ENCODE peak calls at places on chromosomes 2 and 18, in seven cellular contexts. K is AG09319, F is dorsolateral prefrontal cortex, W is omental fat pad, E is B cell, X is fibroblast of mammary gland, S is GM13976. Q is an unnamed sample.

GRCh38 chr18:46939998-46940571 is 22.7 kb downstream of the KATNAL2 start:
- DNase-seq in E (no peak), W (no peak), F (no peak), S (no peak), X (no peak), K (no peak), Q (no peak)

GRCh38 chr2:178796079-178796677 is 11.0 kb downstream of the TTN start:
- DNase-seq in F (no peak), X (peak), W (no peak), E (peak), K (peak), S (peak), Q (peak)

GRCh38 chr2:233037078-233037477 is 4.6 kb downstream of the NEU2 start:
- DNase-seq in X (peak), K (no peak), E (no peak), F (no peak), W (no peak), S (no peak), Q (no peak)

GRCh38 chr2:72887032-72887835 is at the start of gene SPR:
- DNase-seq in E (peak), X (peak), F (peak), K (no peak), W (peak), S (peak), Q (peak)

GRCh38 chr18:63365909-63366269 is 1.1 kb downstream of the KDSR start:
- DNase-seq in X (no peak), W (no peak), K (no peak), S (peak), E (no peak), F (peak), Q (peak)

GRCh38 chr2:54370405-54371104 is 85.6 kb upstream of the SPTBN1 start:
- DNase-seq in K (no peak), E (no peak), S (no peak), X (no peak), W (no peak), F (no peak), Q (no peak)

GRCh38 chr2:217757108-217757463 is 245.7 kb downstream of the TNS1 start:
- DNase-seq in E (no peak), X (no peak), F (no peak), S (no peak), W (no peak), K (no peak), Q (no peak)

GRCh38 chr2:238224636-238225035 is 15.2 kb downstream of the HES6 start:
- DNase-seq in X (no peak), K (no peak), W (no peak), S (peak), E (no peak), F (no peak), Q (no peak)

GRCh38 chr18:30094556-30094955 is 948.0 kb downstream of the DSC3 start:
- DNase-seq in W (no peak), F (no peak), S (no peak), X (peak), K (no peak), E (no peak), Q (no peak)

GRCh38 chr2:61249521-61250071 is 87.6 kb downstream of the C2orf74 start:
- DNase-seq in F (no peak), K (no peak), S (no peak), W (no peak), E (no peak), X (no peak), Q (no peak)

GRCh38 chr18:48777026-48777736 is 173.6 kb downstream of the SMAD7 start:
- DNase-seq in K (no peak), F (peak), E (peak), S (peak), X (peak), W (no peak), Q (peak)

GRCh38 chr2:74179063-74179865 is 585 bp upstream of the MOB1A start:
- DNase-seq in K (no peak), E (no peak), X (no peak), S (no peak), W (no peak), F (no peak), Q (no peak)

GRCh38 chr2:230968921-230969672 is 26.8 kb upstream of the SPATA3 start:
- DNase-seq in X (no peak), S (no peak), E (no peak), K (no peak), F (no peak), W (no peak), Q (no peak)

GRCh38 chr18:7224198-7224597 is 6.7 kb upstream of the LRRC30 start:
- DNase-seq in K (no peak), X (no peak), S (no peak), E (no peak), F (no peak), W (no peak), Q (no peak)

GRCh38 chr2:209960676-209961630 is 41.5 kb upstream of the RPE start:
- DNase-seq in S (peak), K (no peak), W (no peak), E (peak), F (no peak), X (peak), Q (peak)

GRCh38 chr2:133531382-133531781 is 36.9 kb downstream of the NCKAP5 start:
- DNase-seq in X (no peak), S (no peak), E (no peak), F (no peak), W (no peak), K (no peak), Q (no peak)

GRCh38 chr2:88607416-88607815 is 19.8 kb downstream of the EIF2AK3 start:
- DNase-seq in K (no peak), X (no peak), E (no peak), S (no peak), F (no peak), W (no peak), Q (no peak)

GRCh38 chr18:49582579-49582978 is 20.7 kb downstream of the LIPG start:
- DNase-seq in K (no peak), E (no peak), X (peak), F (no peak), W (no peak), S (no peak), Q (no peak)

GRCh38 chr2:195016821-195017220 is 640.2 kb upstream of the SLC39A10 start:
- DNase-seq in E (no peak), S (no peak), K (no peak), W (no peak), F (no peak), X (peak), Q (no peak)

GRCh38 chr2:28274911-28275685 is 117.6 kb upstream of the FOSL2 start:
- DNase-seq in K (peak), X (peak), F (no peak), S (peak), W (no peak), E (no peak), Q (no peak)

GRCh38 chr2:99811544-99811943 is 321.7 kb upstream of the REV1 start:
- DNase-seq in W (no peak), E (no peak), X (peak), S (no peak), K (no peak), F (no peak), Q (no peak)

GRCh38 chr2:175400975-175401374 is 219.5 kb upstream of the ATP5MC3 start:
- DNase-seq in S (no peak), E (no peak), K (no peak), W (no peak), X (no peak), F (no peak), Q (no peak)

GRCh38 chr2:227813562-227814353 is at the start of gene CCL20:
- DNase-seq in X (no peak), E (no peak), F (no peak), K (no peak), W (no peak), S (no peak), Q (no peak)

GRCh38 chr2:41716497-41716896 is 331.3 kb upstream of the PKDCC start:
- DNase-seq in X (no peak), W (no peak), S (no peak), K (no peak), F (no peak), E (no peak), Q (no peak)

GRCh38 chr18:36127866-36128845 is 984 bp downstream of the SLC39A6 start:
- DNase-seq in E (no peak), S (no peak), W (no peak), K (no peak), X (peak), F (no peak), Q (no peak)

GRCh38 chr2:109409347-109410020 is 204.3 kb downstream of the SEPTIN10 start:
- DNase-seq in W (no peak), E (no peak), X (no peak), S (no peak), F (no peak), K (no peak), Q (no peak)

GRCh38 chr2:66805136-66805535 is 370.2 kb downstream of the MEIS1 start:
- DNase-seq in X (no peak), E (no peak), F (no peak), W (no peak), S (no peak), K (no peak), Q (no peak)

GRCh38 chr2:37644191-37644590 is 27.3 kb downstream of the CDC42EP3 start:
- DNase-seq in X (no peak), F (no peak), K (no peak), E (no peak), S (no peak), W (no peak), Q (no peak)

GRCh38 chr18:10973579-10974260 is 175.6 kb downstream of the PIEZO2 start:
- DNase-seq in S (no peak), X (peak), W (no peak), F (no peak), K (no peak), E (no peak), Q (no peak)

GRCh38 chr2:45736757-45737704 is 85.6 kb downstream of the PRKCE start:
- DNase-seq in K (no peak), X (peak), W (no peak), E (no peak), F (peak), S (no peak), Q (no peak)

GRCh38 chr2:202510911-202511310 is 123.9 kb upstream of the FAM117B start:
- DNase-seq in K (no peak), S (no peak), X (peak), E (no peak), F (no peak), W (no peak), Q (no peak)

GRCh38 chr18:28267878-28268625 is 91.1 kb upstream of the CDH2 start:
- DNase-seq in F (no peak), W (no peak), K (no peak), S (no peak), X (peak), E (no peak), Q (no peak)

GRCh38 chr18:48319796-48320638 is 89.2 kb downstream of the ZBTB7C start:
- DNase-seq in X (peak), S (no peak), W (no peak), F (no peak), E (no peak), K (no peak), Q (no peak)

GRCh38 chr2:126518206-126518605 is 137.8 kb upstream of the GYPC start:
- DNase-seq in X (no peak), F (no peak), E (no peak), W (no peak), K (no peak), S (no peak), Q (no peak)

GRCh38 chr18:6106116-6106645 is 210.9 kb upstream of the TMEM200C start:
- DNase-seq in E (no peak), X (no peak), K (no peak), S (no peak), W (no peak), F (no peak), Q (no peak)

GRCh38 chr2:69645026-69645425 is 1.5 kb upstream of the AAK1 start:
- DNase-seq in K (no peak), X (no peak), F (no peak), E (no peak), S (no peak), W (no peak), Q (no peak)

GRCh38 chr2:230602562-230603230 is 109.9 kb upstream of the CAB39 start:
- DNase-seq in F (no peak), S (peak), E (peak), W (no peak), K (no peak), X (no peak), Q (peak)

GRCh38 chr2:45134726-45135125 is 125.5 kb upstream of the SIX2 start:
- DNase-seq in K (no peak), X (peak), W (no peak), E (peak), S (peak), F (no peak), Q (no peak)

GRCh38 chr2:146651361-146651760 is 1193.5 kb upstream of the ACVR2A start:
- DNase-seq in K (no peak), S (no peak), X (peak), F (no peak), W (no peak), E (no peak), Q (no peak)

GRCh38 chr2:50333501-50334228 is 698.3 kb downstream of the NRXN1 start:
- DNase-seq in K (no peak), S (no peak), X (no peak), E (no peak), F (no peak), W (no peak), Q (no peak)
- TF ChIP-seq CTCF in K (no peak), S (no peak), X (no peak), E (no peak), F (no peak), W (no peak), Q (no peak)

GRCh38 chr18:55322176-55322735 is 265.7 kb downstream of the TCF4 start:
- DNase-seq in S (peak), E (peak), F (peak), W (peak), X (peak), K (peak), Q (peak)
- TF ChIP-seq CTCF in S (no peak), E (no peak), F (peak), W (no peak), X (peak), K (peak), Q (no peak)

GRCh38 chr2:127661949-127662510 is 13.3 kb downstream of the LIMS2 start:
- DNase-seq in E (no peak), X (peak), S (no peak), K (no peak), F (no peak), W (no peak), Q (no peak)
- TF ChIP-seq CTCF in E (no peak), X (no peak), S (no peak), K (no peak), F (no peak), W (no peak), Q (no peak)

DNA sequence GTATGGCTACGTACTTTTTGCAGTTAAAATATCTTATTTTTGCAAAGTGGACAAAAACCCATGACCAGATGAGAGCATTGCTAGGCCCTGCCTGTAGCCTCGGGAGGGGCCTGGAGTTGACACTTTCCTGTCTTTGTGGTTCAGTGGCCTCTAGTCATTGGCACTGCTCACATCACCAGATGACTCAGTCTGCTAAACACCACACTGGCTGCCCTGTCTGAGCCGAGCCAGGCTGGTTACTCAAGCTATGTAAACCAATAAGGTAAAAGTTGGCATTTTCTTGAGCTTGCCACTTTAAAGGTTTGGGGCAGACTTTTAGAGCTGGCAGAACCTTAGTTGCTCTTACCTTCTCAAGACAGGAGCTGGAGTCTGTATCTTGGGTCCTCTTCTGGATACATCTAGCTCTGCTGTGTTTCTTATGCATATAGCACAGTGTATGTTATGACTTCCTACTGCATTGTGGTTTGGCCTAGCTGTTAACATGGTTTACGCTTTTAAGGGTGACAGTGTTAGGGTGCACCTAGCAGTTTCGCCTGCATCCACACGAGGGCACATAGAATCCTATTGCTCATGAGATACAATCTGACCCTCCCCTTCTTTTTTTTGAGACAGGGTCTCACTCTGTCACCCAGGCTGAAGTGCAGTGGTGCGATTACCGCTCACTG is 76.4 kb downstream of the AP1S3 start:
- DNase-seq in E (peak), X (peak), K (peak), S (no peak), W (no peak), F (no peak), Q (peak)
- TF ChIP-seq CTCF in E (no peak), X (no peak), K (no peak), S (no peak), W (no peak), F (no peak), Q (peak)

GRCh38 chr2:105180491-105180972 is 61.0 kb upstream of the GPR45 start:
- DNase-seq in X (no peak), S (no peak), E (no peak), W (no peak), F (no peak), K (no peak), Q (no peak)
- TF ChIP-seq CTCF in X (no peak), S (no peak), E (no peak), W (no peak), F (no peak), K (no peak), Q (no peak)

GRCh38 chr2:241314181-241314932 is 1.1 kb downstream of the HDLBP start:
- DNase-seq in S (no peak), W (no peak), K (peak), X (peak), E (no peak), F (no peak), Q (no peak)

GRCh38 chr2:241316825-241317224 is 1.1 kb downstream of the SEPTIN2 start:
- DNase-seq in X (no peak), E (no peak), S (no peak), F (no peak), W (no peak), K (no peak), Q (no peak)

GRCh38 chr2:241315879-241316700 is at the start of gene SEPTIN2:
- DNase-seq in E (no peak), X (peak), W (peak), S (peak), F (peak), K (no peak), Q (peak)

GRCh38 chr2:241314933-241315182 is 614 bp downstream of the HDLBP start:
- DNase-seq in E (no peak), W (no peak), F (no peak), S (no peak), K (no peak), X (no peak), Q (no peak)

DNA sequence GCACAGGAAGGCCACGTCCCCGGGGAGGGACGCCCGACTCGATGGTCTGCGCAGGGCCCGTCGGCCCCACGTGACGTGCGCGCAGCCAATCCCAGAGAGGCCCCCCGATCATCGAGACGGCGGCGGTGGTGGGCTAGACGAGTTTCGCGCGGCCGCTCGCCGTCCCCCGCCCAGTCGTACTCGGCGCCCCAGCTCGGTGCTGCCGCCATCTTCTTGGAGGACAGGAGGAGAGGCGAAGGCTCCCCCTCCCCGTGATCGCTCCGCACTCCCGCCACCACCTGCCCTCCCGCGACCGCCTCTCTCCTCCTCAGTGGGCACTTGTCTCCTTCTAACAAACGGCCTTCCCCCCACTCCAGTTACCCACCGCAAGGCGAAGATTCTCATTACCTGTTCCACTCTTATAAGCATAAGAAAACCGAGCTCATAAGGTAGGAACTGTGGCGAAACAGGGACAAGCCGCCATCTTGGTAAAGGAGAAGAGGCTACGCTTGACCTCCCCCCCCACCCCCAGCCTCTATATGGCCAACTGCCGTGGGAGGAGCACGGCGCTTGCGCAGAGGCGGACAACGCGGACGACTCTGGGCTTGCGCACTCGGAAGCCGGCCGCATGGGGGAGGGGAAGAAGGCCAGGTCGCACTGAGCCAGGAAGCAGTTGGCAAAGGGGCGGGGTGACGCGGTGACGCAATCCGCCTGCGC is at the start of gene HDLBP:
- DNase-seq in W (peak), F (peak), X (peak), E (peak), K (peak), S (peak), Q (peak)
- TF ChIP-seq CTCF in W (no peak), F (peak), X (no peak), E (peak), K (peak), S (peak), Q (peak)

DNA sequence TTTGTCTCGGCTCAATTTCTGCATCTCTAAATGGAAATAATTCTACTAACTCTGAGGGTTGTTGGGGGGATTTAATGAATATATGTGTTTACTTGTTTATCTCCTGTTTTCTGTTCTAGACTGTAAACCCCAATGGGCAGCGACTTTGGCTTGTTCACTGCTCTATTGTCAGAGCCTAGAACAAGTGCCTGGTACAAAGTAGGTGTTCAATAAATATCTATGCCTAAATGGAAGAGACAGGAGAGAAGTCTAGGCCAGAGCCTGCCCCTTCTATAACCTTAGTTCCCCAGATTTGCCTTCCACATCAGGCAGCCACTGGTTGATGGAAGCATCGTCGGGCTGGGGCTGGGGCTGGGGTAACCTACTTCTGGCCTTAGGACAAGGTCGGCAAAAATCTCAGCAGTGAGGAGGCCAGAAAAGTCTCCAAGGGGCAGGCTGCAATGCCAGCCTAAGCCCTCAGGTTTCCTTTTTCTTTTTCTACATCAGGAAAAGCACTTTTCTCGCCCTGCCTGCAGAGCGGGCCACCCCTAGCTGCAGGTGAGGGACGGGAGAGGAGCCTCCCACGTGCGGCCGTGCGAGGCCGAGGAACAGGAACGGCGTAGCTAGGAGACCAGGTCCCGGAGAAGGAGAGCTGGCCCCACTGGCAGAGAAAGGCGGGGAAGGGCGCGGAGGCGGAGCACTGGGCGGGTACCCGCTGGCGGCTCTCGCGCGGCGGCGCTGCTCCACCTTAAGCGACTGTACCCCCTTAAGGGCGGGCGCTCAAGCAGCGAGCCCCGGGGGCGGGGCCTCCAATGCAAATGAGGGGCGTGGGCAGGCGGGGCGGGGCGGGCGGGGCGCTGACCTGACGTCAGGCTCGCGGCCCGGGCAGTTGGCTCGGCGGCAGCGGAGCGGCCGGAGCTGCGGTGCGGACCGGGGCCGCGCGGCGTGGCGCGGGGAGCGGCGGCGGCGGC is at the start of gene CNNM4:
- DNase-seq in X (peak), S (peak), E (peak), W (peak), F (peak), K (peak), Q (peak)
- TF ChIP-seq CTCF in X (no peak), S (peak), E (no peak), W (no peak), F (peak), K (no peak), Q (peak)

GRCh38 chr2:134657650-134658250 is 61.0 kb downstream of the TMEM163 start:
- DNase-seq in S (no peak), F (no peak), X (no peak), E (peak), K (no peak), W (no peak), Q (no peak)
- TF ChIP-seq CTCF in S (no peak), F (no peak), X (peak), E (peak), K (no peak), W (no peak), Q (peak)